ENCODE peak calls at places on chromosomes 13 and 19, in six cellular contexts. D is ovary, O is left lung, F is uterus, E is MM.1S, Y is fibroblast of lung. L is an unnamed sample.

GRCh38 chr13:85405316-85405897 is 393.8 kb downstream of the SLITRK6 start:
- DNase-seq in D (no peak), O (no peak), F (no peak), E (no peak), Y (no peak), L (no peak)

GRCh38 chr19:18298601-18299000 is 17.2 kb upstream of the JUND start:
- DNase-seq in D (no peak), O (no peak), F (no peak), E (no peak), Y (no peak), L (no peak)

GRCh38 chr13:24356837-24357236 is 47.5 kb downstream of the C1QTNF9 start:
- DNase-seq in D (no peak), O (no peak), F (no peak), E (no peak), Y (no peak), L (no peak)

GRCh38 chr13:94646904-94647303 is 45.2 kb downstream of the GPR180 start:
- DNase-seq in D (no peak), O (no peak), F (no peak), E (no peak), Y (no peak), L (no peak)

GRCh38 chr13:65595881-65596280 is 1634.3 kb downstream of the PCDH9 start:
- DNase-seq in D (no peak), O (no peak), F (no peak), E (no peak), Y (no peak), L (no peak)

GRCh38 chr19:48867922-48868195 is 558 bp downstream of the PLEKHA4 start:
- DNase-seq in D (peak; percentile 54), O (no peak), F (no peak), E (no peak), Y (no peak), L (no peak)

GRCh38 chr13:85508683-85509329 is 290.4 kb downstream of the SLITRK6 start:
- DNase-seq in D (no peak), O (no peak), F (no peak), E (no peak), Y (peak; percentile 32), L (no peak)

GRCh38 chr19:6529937-6530384 is 865 bp upstream of the TNFSF9 start:
- DNase-seq in D (no peak), O (no peak), F (no peak), E (no peak), Y (no peak), L (no peak)

GRCh38 chr13:75357576-75358295 is 124.2 kb downstream of the TBC1D4 start:
- DNase-seq in D (no peak), O (no peak), F (no peak), E (peak; percentile 62), Y (peak; percentile 68), L (peak; percentile 68)

GRCh38 chr13:50358221-50358620 is 343.0 kb downstream of the KCNRG start:
- DNase-seq in D (no peak), O (no peak), F (peak; percentile 28), E (no peak), Y (peak; percentile 18), L (no peak)

GRCh38 chr13:102707465-102707864 is 12.6 kb upstream of the METTL21C start:
- DNase-seq in D (no peak), O (no peak), F (no peak), E (no peak), Y (peak; percentile 92), L (no peak)

GRCh38 chr19:29872224-29872731 is 60.5 kb downstream of the CCNE1 start:
- DNase-seq in D (no peak), O (no peak), F (no peak), E (no peak), Y (peak; percentile 5), L (peak; percentile 17)
- H3K4me3 ChIP-seq in D (no peak overlapping the region), O (no peak overlapping the region), F (no peak overlapping the region), E (no peak overlapping the region), Y (no peak overlapping the region), L (no peak overlapping the region)

GRCh38 chr13:111210488-111210887 is 95.4 kb downstream of the ARHGEF7 start:
- DNase-seq in D (no peak), O (peak; percentile 75), F (no peak), E (no peak), Y (peak; percentile 93), L (no peak)
- H3K4me1 ChIP-seq in D (peaks cover 6% of the 10 kb centered on the region), O (peaks cover 49% of the 10 kb centered on the region), F (no peaks in the 10 kb centered on the region), E (no peaks in the 10 kb centered on the region), Y (peaks cover 19% of the 10 kb centered on the region), L (no peaks in the 10 kb centered on the region)

DNA sequence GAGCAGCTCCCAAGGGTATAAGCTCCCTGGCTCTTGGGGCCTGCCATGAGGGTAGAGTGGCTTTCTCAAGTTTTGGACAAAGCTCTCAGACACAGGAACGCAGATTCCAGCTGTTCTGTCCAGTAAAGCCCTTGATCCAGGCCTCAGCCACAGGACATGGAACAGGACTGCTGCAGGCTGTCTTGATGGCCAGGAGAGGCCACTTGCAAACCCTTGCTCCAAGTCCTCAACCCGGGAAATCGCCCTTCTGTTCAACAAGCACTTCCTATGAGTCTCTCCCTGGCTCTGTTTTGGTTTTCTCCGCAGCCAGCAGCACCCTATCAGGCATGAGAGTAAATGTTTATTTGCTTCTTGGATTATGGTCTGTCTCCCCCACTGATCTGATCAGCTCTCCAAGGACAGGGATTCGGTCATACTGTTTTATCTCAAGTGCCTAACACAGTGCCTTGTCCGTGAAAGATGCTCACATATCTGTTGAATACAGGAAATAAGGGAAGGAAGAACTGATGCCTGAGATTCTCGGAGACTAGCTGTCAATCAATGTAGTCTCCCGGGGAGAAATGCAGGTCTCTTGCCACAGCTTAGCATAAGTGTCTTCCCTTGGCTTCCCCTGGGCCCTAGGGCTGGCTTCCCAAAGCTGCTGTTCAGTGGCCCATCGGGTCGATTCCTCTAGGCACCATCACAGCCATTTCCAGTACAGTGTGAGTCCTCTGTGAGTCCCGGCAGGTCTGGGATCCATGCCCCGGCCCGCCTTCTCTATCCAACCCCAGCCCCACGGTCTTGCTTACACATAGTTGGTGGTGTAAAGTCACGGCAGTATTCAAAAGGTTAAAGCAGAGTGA is 90.8 kb downstream of the TSHZ3 start:
- DNase-seq in D (no peak), O (peak; percentile 9), F (no peak), E (no peak), Y (no peak), L (no peak)
- H3K27ac ChIP-seq in D (no peak overlapping the region), O (no peak overlapping the region), F (no peak overlapping the region), E (no peak overlapping the region), Y (no peak overlapping the region), L (no peak overlapping the region)

GRCh38 chr19:51976852-51977251 is 9.8 kb downstream of the ZNF350 start:
- DNase-seq in D (no peak), O (no peak), F (no peak), E (no peak), Y (no peak), L (no peak)

GRCh38 chr19:51971624-51972023 is 15.0 kb downstream of the ZNF350 start:
- DNase-seq in D (no peak), O (no peak), F (no peak), E (no peak), Y (peak; percentile 30), L (peak; percentile 17)

GRCh38 chr19:51980116-51980736 is 6.4 kb downstream of the ZNF350 start:
- DNase-seq in D (no peak), O (no peak), F (no peak), E (no peak), Y (no peak), L (no peak)

GRCh38 chr19:51978882-51979281 is 7.8 kb downstream of the ZNF350 start:
- DNase-seq in D (no peak), O (no peak), F (no peak), E (no peak), Y (no peak), L (no peak)

GRCh38 chr19:51977346-51977745 is 9.3 kb downstream of the ZNF350 start:
- DNase-seq in D (no peak), O (no peak), F (no peak), E (no peak), Y (no peak), L (no peak)
- H3K4me3 ChIP-seq in D (no peak overlapping the region), O (no peak overlapping the region), F (no peak overlapping the region), E (no peak overlapping the region), Y (no peak overlapping the region), L (no peak overlapping the region)

DNA sequence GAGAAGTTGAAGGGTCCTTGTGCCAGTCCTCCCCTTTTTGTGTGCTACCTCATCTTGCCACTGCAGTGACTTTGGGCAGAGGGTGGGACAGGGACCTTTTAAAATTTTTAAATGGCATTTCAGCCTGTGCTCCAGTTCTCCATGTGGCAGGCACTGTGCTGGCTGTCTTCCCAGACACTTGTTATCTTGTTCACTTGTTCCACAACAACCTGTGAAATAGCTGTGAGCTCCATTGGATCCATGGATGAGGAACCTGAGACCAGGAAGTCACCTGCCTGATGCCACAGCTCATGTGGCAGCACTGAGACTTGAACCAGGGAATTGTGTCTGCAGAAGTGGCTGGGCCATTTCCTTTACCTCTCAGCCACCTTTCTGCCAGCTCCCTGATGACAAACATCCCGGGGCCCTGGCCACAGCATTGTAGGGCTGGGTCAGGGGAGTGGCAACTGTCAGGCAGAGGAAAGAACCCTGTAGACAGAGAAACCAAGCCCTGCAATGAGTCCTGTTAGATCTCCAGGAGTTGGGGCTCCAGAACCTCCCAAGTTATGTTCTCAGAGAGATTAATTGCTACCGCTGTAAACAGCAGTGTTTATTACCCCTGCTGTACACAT is 6.4 kb downstream of the EGLN2 start:
- DNase-seq in D (no peak), O (no peak), F (no peak), E (no peak), Y (no peak), L (peak; percentile 60)
- H3K4me1 ChIP-seq in D (peaks cover 51% of the 10 kb centered on the region), O (peaks cover 99% of the 10 kb centered on the region), F (peaks cover 8% of the 10 kb centered on the region), E (peaks cover 25% of the 10 kb centered on the region), Y (peaks cover 51% of the 10 kb centered on the region), L (peaks cover 77% of the 10 kb centered on the region)